ENCODE peak calls at places on chromosomes 16 and 17, in eight cellular contexts. D, W, V, T, Y, E, M and B are unnamed samples.

GRCh38 chr17:6458416-6458950 is 14.2 kb downstream of the PIMREG start:
- DNase-seq in T (no peak), M (no peak), E (no peak), W (peak), D (no peak), Y (no peak), V (no peak), B (no peak)

GRCh38 chr17:82300707-82301270 is 16.6 kb downstream of the CD7 start:
- DNase-seq in Y (no peak), D (peak), W (peak), E (peak), M (peak), V (peak), T (no peak), B (peak)

GRCh38 chr16:30049871-30050270 is 15.7 kb upstream of the ALDOA start:
- DNase-seq in Y (no peak), M (no peak), E (no peak), T (no peak), D (no peak), V (no peak), W (no peak), B (no peak)

GRCh38 chr16:84144301-84144858 is 597 bp downstream of the HSDL1 start:
- DNase-seq in T (no peak), Y (peak), W (peak), M (no peak), D (peak), V (no peak), E (peak), B (peak)

GRCh38 chr17:61583242-61583641 is 7.8 kb downstream of the NACA2 start:
- DNase-seq in Y (peak), W (no peak), T (no peak), V (peak), E (peak), M (peak), D (no peak), B (peak)

GRCh38 chr17:41687828-41688640 is 651 bp upstream of the EIF1 start:
- DNase-seq in E (peak), V (peak), M (peak), T (no peak), W (peak), Y (peak), D (no peak), B (no peak)

GRCh38 chr17:76265624-76266243 is 586 bp downstream of the UBALD2 start:
- DNase-seq in T (no peak), W (peak), Y (peak), E (peak), M (no peak), V (peak), D (peak), B (no peak)

GRCh38 chr16:75921281-75921680 is 195.0 kb upstream of the CPHXL start:
- DNase-seq in Y (no peak), T (no peak), M (no peak), E (no peak), V (no peak), D (no peak), W (no peak), B (no peak)

GRCh38 chr17:62902573-62903229 is 63.3 kb upstream of the TANC2 start:
- DNase-seq in T (no peak), D (no peak), E (no peak), W (no peak), Y (peak), V (no peak), M (no peak), B (no peak)

GRCh38 chr17:30917050-30917449 is 4.7 kb upstream of the ADAP2 start:
- DNase-seq in E (no peak), Y (no peak), V (no peak), W (no peak), M (no peak), T (no peak), D (no peak), B (no peak)

GRCh38 chr17:74117087-74117486 is 86.4 kb upstream of the RPL38 start:
- DNase-seq in D (no peak), Y (no peak), W (peak), M (no peak), T (no peak), V (no peak), E (no peak), B (no peak)

GRCh38 chr17:3915642-3916012 is 638 bp downstream of the P2RX1 start:
- DNase-seq in E (peak), Y (no peak), M (no peak), W (no peak), D (no peak), T (no peak), V (no peak), B (no peak)

GRCh38 chr17:19359856-19360255 is 2.7 kb downstream of the B9D1 start:
- DNase-seq in W (no peak), T (no peak), M (no peak), E (no peak), V (no peak), Y (no peak), D (no peak), B (no peak)

GRCh38 chr17:41518031-41518430 is 659 bp downstream of the KRT15 start:
- DNase-seq in M (no peak), Y (peak), W (no peak), E (no peak), T (no peak), V (no peak), D (no peak), B (no peak)

GRCh38 chr17:42774066-42774750 is 959 bp downstream of the VPS25 start:
- DNase-seq in M (no peak), D (no peak), E (no peak), V (peak), W (no peak), T (no peak), Y (no peak), B (no peak)

GRCh38 chr17:59165933-59166342 is 10.4 kb downstream of the PRR11 start:
- DNase-seq in T (peak), W (no peak), Y (peak), V (peak), M (peak), D (no peak), E (peak), B (peak)

GRCh38 chr16:9258423-9259051 is 167.1 kb downstream of the HAPSTR1 start:
- DNase-seq in V (peak), D (peak), M (peak), T (no peak), Y (peak), E (peak), W (no peak), B (peak)

GRCh38 chr17:82092094-82092586 is 5.9 kb downstream of the FASN start:
- DNase-seq in Y (no peak), E (no peak), V (no peak), M (no peak), D (no peak), W (peak), T (no peak), B (no peak)

GRCh38 chr16:58339452-58339938 is 44.7 kb upstream of the PRSS54 start:
- DNase-seq in T (no peak), W (no peak), M (no peak), D (no peak), Y (no peak), E (no peak), V (peak), B (no peak)